ENCODE peak calls at places on chromosomes 2 and 18, in ten cellular contexts. One of them, this sample, is unnamed.

GRCh38 chr2:157349949-157350510 is 24.4 kb upstream of the ERMN start:
- DNase-seq in left colon: no peak
- DNase-seq in AG09319: no peak
- DNase-seq in GM03348: peak
- DNase-seq in left ventricle myocardium superior: no peak
- DNase-seq in stimulated activated CD4-positive, alpha-beta T cell treated with anti-CD3 and anti-CD28 coated beads, Interleukin-12 subunit alpha, Interleukin-12 subunit beta, amount 100 ng/mL, for 4 hours: no peak
- DNase-seq in cardiac fibroblast: peak
- DNase-seq in AG04449: no peak
- DNase-seq in NT2/D1: no peak
- DNase-seq in upper lobe of right lung: no peak
- DNase-seq in this sample: no peak

GRCh38 chr2:48454504-48454903 is 75.5 kb upstream of the STON1 start:
- DNase-seq in left ventricle myocardium superior: no peak
- DNase-seq in cardiac fibroblast: peak
- DNase-seq in AG09319: peak
- DNase-seq in AG04449: no peak
- DNase-seq in left colon: no peak
- DNase-seq in upper lobe of right lung: no peak
- DNase-seq in NT2/D1: no peak
- DNase-seq in GM03348: peak
- DNase-seq in stimulated activated CD4-positive, alpha-beta T cell treated with anti-CD3 and anti-CD28 coated beads, Interleukin-12 subunit alpha, Interleukin-12 subunit beta, amount 100 ng/mL, for 4 hours: no peak
- DNase-seq in this sample: no peak

GRCh38 chr18:7488571-7488970 is 78.5 kb upstream of the PTPRM start:
- DNase-seq in NT2/D1: no peak
- DNase-seq in GM03348: no peak
- DNase-seq in AG09319: no peak
- DNase-seq in upper lobe of right lung: no peak
- DNase-seq in left colon: no peak
- DNase-seq in stimulated activated CD4-positive, alpha-beta T cell treated with anti-CD3 and anti-CD28 coated beads, Interleukin-12 subunit alpha, Interleukin-12 subunit beta, amount 100 ng/mL, for 4 hours: no peak
- DNase-seq in left ventricle myocardium superior: no peak
- DNase-seq in cardiac fibroblast: no peak
- DNase-seq in AG04449: no peak
- DNase-seq in this sample: no peak

GRCh38 chr2:128545829-128546228 is 227.2 kb upstream of the HS6ST1 start:
- DNase-seq in GM03348: no peak
- DNase-seq in AG09319: no peak
- DNase-seq in stimulated activated CD4-positive, alpha-beta T cell treated with anti-CD3 and anti-CD28 coated beads, Interleukin-12 subunit alpha, Interleukin-12 subunit beta, amount 100 ng/mL, for 4 hours: no peak
- DNase-seq in cardiac fibroblast: no peak
- DNase-seq in left ventricle myocardium superior: no peak
- DNase-seq in NT2/D1: no peak
- DNase-seq in upper lobe of right lung: no peak
- DNase-seq in left colon: no peak
- DNase-seq in AG04449: no peak
- DNase-seq in this sample: no peak

GRCh38 chr2:206477296-206477695 is 34.0 kb downstream of the ADAM23 start:
- DNase-seq in AG09319: no peak
- DNase-seq in cardiac fibroblast: peak
- DNase-seq in AG04449: peak
- DNase-seq in left colon: no peak
- DNase-seq in NT2/D1: no peak
- DNase-seq in upper lobe of right lung: no peak
- DNase-seq in stimulated activated CD4-positive, alpha-beta T cell treated with anti-CD3 and anti-CD28 coated beads, Interleukin-12 subunit alpha, Interleukin-12 subunit beta, amount 100 ng/mL, for 4 hours: no peak
- DNase-seq in left ventricle myocardium superior: no peak
- DNase-seq in GM03348: no peak
- DNase-seq in this sample: no peak

GRCh38 chr18:10923671-10924070 is 225.7 kb downstream of the PIEZO2 start:
- DNase-seq in left colon: no peak
- DNase-seq in GM03348: no peak
- DNase-seq in AG04449: no peak
- DNase-seq in AG09319: no peak
- DNase-seq in left ventricle myocardium superior: no peak
- DNase-seq in NT2/D1: no peak
- DNase-seq in cardiac fibroblast: peak
- DNase-seq in upper lobe of right lung: no peak
- DNase-seq in stimulated activated CD4-positive, alpha-beta T cell treated with anti-CD3 and anti-CD28 coated beads, Interleukin-12 subunit alpha, Interleukin-12 subunit beta, amount 100 ng/mL, for 4 hours: no peak
- DNase-seq in this sample: no peak

GRCh38 chr2:187372213-187372612 is 75.8 kb downstream of the CALCRL start:
- DNase-seq in cardiac fibroblast: peak
- DNase-seq in upper lobe of right lung: no peak
- DNase-seq in NT2/D1: no peak
- DNase-seq in left ventricle myocardium superior: no peak
- DNase-seq in left colon: no peak
- DNase-seq in AG09319: no peak
- DNase-seq in stimulated activated CD4-positive, alpha-beta T cell treated with anti-CD3 and anti-CD28 coated beads, Interleukin-12 subunit alpha, Interleukin-12 subunit beta, amount 100 ng/mL, for 4 hours: no peak
- DNase-seq in GM03348: no peak
- DNase-seq in AG04449: peak
- DNase-seq in this sample: no peak

GRCh38 chr18:79354350-79354749 is 41.4 kb upstream of the NFATC1 start:
- DNase-seq in NT2/D1: no peak
- DNase-seq in AG04449: no peak
- DNase-seq in AG09319: no peak
- DNase-seq in left colon: no peak
- DNase-seq in GM03348: no peak
- DNase-seq in upper lobe of right lung: no peak
- DNase-seq in stimulated activated CD4-positive, alpha-beta T cell treated with anti-CD3 and anti-CD28 coated beads, Interleukin-12 subunit alpha, Interleukin-12 subunit beta, amount 100 ng/mL, for 4 hours: no peak
- DNase-seq in cardiac fibroblast: no peak
- DNase-seq in left ventricle myocardium superior: no peak
- DNase-seq in this sample: no peak

GRCh38 chr2:215657844-215658243 is 222.0 kb upstream of the FN1 start:
- DNase-seq in upper lobe of right lung: no peak
- DNase-seq in cardiac fibroblast: peak
- DNase-seq in AG04449: peak
- DNase-seq in GM03348: peak
- DNase-seq in left colon: no peak
- DNase-seq in NT2/D1: no peak
- DNase-seq in left ventricle myocardium superior: no peak
- DNase-seq in AG09319: peak
- DNase-seq in stimulated activated CD4-positive, alpha-beta T cell treated with anti-CD3 and anti-CD28 coated beads, Interleukin-12 subunit alpha, Interleukin-12 subunit beta, amount 100 ng/mL, for 4 hours: no peak
- DNase-seq in this sample: no peak

GRCh38 chr2:134453973-134454372 is 200.1 kb downstream of the MGAT5 start:
- DNase-seq in stimulated activated CD4-positive, alpha-beta T cell treated with anti-CD3 and anti-CD28 coated beads, Interleukin-12 subunit alpha, Interleukin-12 subunit beta, amount 100 ng/mL, for 4 hours: no peak
- DNase-seq in AG04449: no peak
- DNase-seq in left ventricle myocardium superior: no peak
- DNase-seq in GM03348: no peak
- DNase-seq in cardiac fibroblast: no peak
- DNase-seq in left colon: no peak
- DNase-seq in NT2/D1: no peak
- DNase-seq in upper lobe of right lung: peak
- DNase-seq in AG09319: no peak
- DNase-seq in this sample: no peak

GRCh38 chr2:101116841-101117552 is 34.2 kb downstream of the TBC1D8 start:
- DNase-seq in GM03348: no peak
- DNase-seq in upper lobe of right lung: no peak
- DNase-seq in left ventricle myocardium superior: no peak
- DNase-seq in left colon: no peak
- DNase-seq in cardiac fibroblast: no peak
- DNase-seq in AG09319: no peak
- DNase-seq in stimulated activated CD4-positive, alpha-beta T cell treated with anti-CD3 and anti-CD28 coated beads, Interleukin-12 subunit alpha, Interleukin-12 subunit beta, amount 100 ng/mL, for 4 hours: no peak
- DNase-seq in NT2/D1: no peak
- DNase-seq in AG04449: no peak
- DNase-seq in this sample: no peak

GRCh38 chr2:69190743-69191425 is 177.9 kb downstream of the ANTXR1 start:
- DNase-seq in left colon: no peak
- DNase-seq in AG09319: no peak
- DNase-seq in AG04449: no peak
- DNase-seq in left ventricle myocardium superior: no peak
- DNase-seq in NT2/D1: no peak
- DNase-seq in stimulated activated CD4-positive, alpha-beta T cell treated with anti-CD3 and anti-CD28 coated beads, Interleukin-12 subunit alpha, Interleukin-12 subunit beta, amount 100 ng/mL, for 4 hours: no peak
- DNase-seq in GM03348: peak
- DNase-seq in upper lobe of right lung: no peak
- DNase-seq in cardiac fibroblast: peak
- DNase-seq in this sample: no peak

GRCh38 chr2:135819211-135819610 is 17.8 kb downstream of the LCT start:
- DNase-seq in NT2/D1: no peak
- DNase-seq in upper lobe of right lung: no peak
- DNase-seq in stimulated activated CD4-positive, alpha-beta T cell treated with anti-CD3 and anti-CD28 coated beads, Interleukin-12 subunit alpha, Interleukin-12 subunit beta, amount 100 ng/mL, for 4 hours: no peak
- DNase-seq in left colon: no peak
- DNase-seq in left ventricle myocardium superior: no peak
- DNase-seq in GM03348: peak
- DNase-seq in AG09319: no peak
- DNase-seq in cardiac fibroblast: peak
- DNase-seq in AG04449: no peak
- DNase-seq in this sample: no peak

GRCh38 chr2:187698374-187699110 is 144.3 kb upstream of the TFPI start:
- DNase-seq in left ventricle myocardium superior: no peak
- DNase-seq in cardiac fibroblast: peak
- DNase-seq in NT2/D1: no peak
- DNase-seq in stimulated activated CD4-positive, alpha-beta T cell treated with anti-CD3 and anti-CD28 coated beads, Interleukin-12 subunit alpha, Interleukin-12 subunit beta, amount 100 ng/mL, for 4 hours: no peak
- DNase-seq in left colon: no peak
- DNase-seq in upper lobe of right lung: no peak
- DNase-seq in AG09319: no peak
- DNase-seq in GM03348: peak
- DNase-seq in AG04449: no peak
- DNase-seq in this sample: no peak

GRCh38 chr2:229408356-229408755 is 137.3 kb upstream of the PID1 start:
- DNase-seq in left colon: peak
- DNase-seq in GM03348: peak
- DNase-seq in stimulated activated CD4-positive, alpha-beta T cell treated with anti-CD3 and anti-CD28 coated beads, Interleukin-12 subunit alpha, Interleukin-12 subunit beta, amount 100 ng/mL, for 4 hours: no peak
- DNase-seq in NT2/D1: peak
- DNase-seq in AG04449: peak
- DNase-seq in left ventricle myocardium superior: no peak
- DNase-seq in cardiac fibroblast: peak
- DNase-seq in AG09319: peak
- DNase-seq in upper lobe of right lung: no peak
- DNase-seq in this sample: no peak

GRCh38 chr2:178391701-178392100 is 59.3 kb downstream of the PRKRA start:
- DNase-seq in upper lobe of right lung: no peak
- DNase-seq in AG04449: no peak
- DNase-seq in NT2/D1: no peak
- DNase-seq in GM03348: no peak
- DNase-seq in stimulated activated CD4-positive, alpha-beta T cell treated with anti-CD3 and anti-CD28 coated beads, Interleukin-12 subunit alpha, Interleukin-12 subunit beta, amount 100 ng/mL, for 4 hours: no peak
- DNase-seq in cardiac fibroblast: no peak
- DNase-seq in left colon: no peak
- DNase-seq in AG09319: no peak
- DNase-seq in left ventricle myocardium superior: no peak
- DNase-seq in this sample: no peak

GRCh38 chr18:59127047-59127446 is 12.6 kb upstream of the SEC11C start:
- DNase-seq in cardiac fibroblast: no peak
- DNase-seq in AG09319: no peak
- DNase-seq in stimulated activated CD4-positive, alpha-beta T cell treated with anti-CD3 and anti-CD28 coated beads, Interleukin-12 subunit alpha, Interleukin-12 subunit beta, amount 100 ng/mL, for 4 hours: no peak
- DNase-seq in left colon: no peak
- DNase-seq in GM03348: no peak
- DNase-seq in NT2/D1: no peak
- DNase-seq in upper lobe of right lung: no peak
- DNase-seq in AG04449: no peak
- DNase-seq in left ventricle myocardium superior: no peak
- DNase-seq in this sample: no peak

GRCh38 chr2:28366496-28367282 is 26.0 kb upstream of the FOSL2 start:
- DNase-seq in stimulated activated CD4-positive, alpha-beta T cell treated with anti-CD3 and anti-CD28 coated beads, Interleukin-12 subunit alpha, Interleukin-12 subunit beta, amount 100 ng/mL, for 4 hours: no peak
- DNase-seq in left ventricle myocardium superior: no peak
- DNase-seq in AG09319: no peak
- DNase-seq in left colon: peak
- DNase-seq in AG04449: no peak
- DNase-seq in cardiac fibroblast: peak
- DNase-seq in upper lobe of right lung: no peak
- DNase-seq in NT2/D1: no peak
- DNase-seq in GM03348: no peak
- DNase-seq in this sample: no peak

GRCh38 chr2:197251576-197251975 is 59.0 kb downstream of the ANKRD44 start:
- DNase-seq in GM03348: peak
- DNase-seq in AG04449: peak
- DNase-seq in AG09319: no peak
- DNase-seq in NT2/D1: no peak
- DNase-seq in stimulated activated CD4-positive, alpha-beta T cell treated with anti-CD3 and anti-CD28 coated beads, Interleukin-12 subunit alpha, Interleukin-12 subunit beta, amount 100 ng/mL, for 4 hours: no peak
- DNase-seq in upper lobe of right lung: no peak
- DNase-seq in cardiac fibroblast: peak
- DNase-seq in left ventricle myocardium superior: no peak
- DNase-seq in left colon: no peak
- DNase-seq in this sample: no peak

GRCh38 chr2:241777686-241778627 is 1.3 kb downstream of the GAL3ST2 start:
- DNase-seq in stimulated activated CD4-positive, alpha-beta T cell treated with anti-CD3 and anti-CD28 coated beads, Interleukin-12 subunit alpha, Interleukin-12 subunit beta, amount 100 ng/mL, for 4 hours: no peak
- DNase-seq in cardiac fibroblast: no peak
- DNase-seq in NT2/D1: no peak
- DNase-seq in left colon: no peak
- DNase-seq in AG04449: no peak
- DNase-seq in AG09319: no peak
- DNase-seq in left ventricle myocardium superior: peak
- DNase-seq in GM03348: peak
- DNase-seq in upper lobe of right lung: peak
- DNase-seq in this sample: no peak

GRCh38 chr2:239509388-239510143 is 108.7 kb upstream of the HDAC4 start:
- DNase-seq in cardiac fibroblast: no peak
- DNase-seq in AG04449: no peak
- DNase-seq in left colon: no peak
- DNase-seq in left ventricle myocardium superior: no peak
- DNase-seq in AG09319: no peak
- DNase-seq in GM03348: no peak
- DNase-seq in NT2/D1: no peak
- DNase-seq in stimulated activated CD4-positive, alpha-beta T cell treated with anti-CD3 and anti-CD28 coated beads, Interleukin-12 subunit alpha, Interleukin-12 subunit beta, amount 100 ng/mL, for 4 hours: no peak
- DNase-seq in upper lobe of right lung: no peak
- DNase-seq in this sample: no peak

GRCh38 chr2:30421551-30422436 is 25.3 kb upstream of the LCLAT1 start:
- DNase-seq in GM03348: peak
- DNase-seq in upper lobe of right lung: no peak
- DNase-seq in left colon: no peak
- DNase-seq in stimulated activated CD4-positive, alpha-beta T cell treated with anti-CD3 and anti-CD28 coated beads, Interleukin-12 subunit alpha, Interleukin-12 subunit beta, amount 100 ng/mL, for 4 hours: peak
- DNase-seq in cardiac fibroblast: peak
- DNase-seq in left ventricle myocardium superior: no peak
- DNase-seq in NT2/D1: no peak
- DNase-seq in AG09319: peak
- DNase-seq in AG04449: peak
- DNase-seq in this sample: peak

GRCh38 chr2:158805936-158806335 is 10.8 kb downstream of the DAPL1 start:
- DNase-seq in GM03348: no peak
- DNase-seq in AG09319: no peak
- DNase-seq in stimulated activated CD4-positive, alpha-beta T cell treated with anti-CD3 and anti-CD28 coated beads, Interleukin-12 subunit alpha, Interleukin-12 subunit beta, amount 100 ng/mL, for 4 hours: no peak
- DNase-seq in left ventricle myocardium superior: no peak
- DNase-seq in cardiac fibroblast: no peak
- DNase-seq in left colon: no peak
- DNase-seq in NT2/D1: no peak
- DNase-seq in upper lobe of right lung: no peak
- DNase-seq in AG04449: no peak
- DNase-seq in this sample: no peak

This sample was measured in NCI-H1092.